ENCODE peak calls at places on chromosome 11, in five cellular contexts. J is SK-N-SH, H is GM12878, Y is HCT116, W is K562. R is an unnamed sample.

GRCh38 chr11:29263971-29264682 is 752.7 kb downstream of the KCNA4 start:
- DNase-seq in J (no peak), H (no peak), Y (no peak), W (no peak), R (no peak)

GRCh38 chr11:57425565-57426438 is 1.1 kb downstream of the SLC43A3 start:
- DNase-seq in J (no peak), H (no peak), Y (no peak), W (no peak), R (no peak)

GRCh38 chr11:64036081-64037026 is 623 bp downstream of the FLRT1 start:
- DNase-seq in J (peak), H (no peak), Y (no peak), W (peak), R (peak)

GRCh38 chr11:8268530-8269461 is 5.1 kb upstream of the LMO1 start:
- DNase-seq in J (peak), H (no peak), Y (no peak), W (no peak), R (no peak)

GRCh38 chr11:88384678-88385015 is 47.1 kb upstream of the CTSC start:
- DNase-seq in J (no peak), H (no peak), Y (no peak), W (no peak), R (no peak)

GRCh38 chr11:118241191-118242098 is 10.7 kb downstream of the MPZL3 start:
- DNase-seq in J (no peak), H (no peak), Y (peak), W (peak), R (peak)

GRCh38 chr11:57513911-57514537 is 1.5 kb downstream of the SLC43A1 start:
- DNase-seq in J (peak), H (no peak), Y (no peak), W (no peak), R (no peak)

GRCh38 chr11:75524576-75525432 is 937 bp downstream of the GDPD5 start:
- DNase-seq in J (peak), H (no peak), Y (no peak), W (peak), R (no peak)

GRCh38 chr11:18295316-18295715 is 26.6 kb downstream of the HPS5 start:
- DNase-seq in J (no peak), H (no peak), Y (no peak), W (no peak), R (no peak)

GRCh38 chr11:116557261-116557660 is 215.5 kb downstream of the BUD13 start:
- DNase-seq in J (peak), H (no peak), Y (no peak), W (no peak), R (no peak)

GRCh38 chr11:94201004-94201465 is 72.4 kb downstream of the PANX1 start:
- DNase-seq in J (no peak), H (no peak), Y (no peak), W (no peak), R (no peak)

GRCh38 chr11:32426192-32426591 is 9.1 kb downstream of the WT1 start:
- DNase-seq in J (no peak), H (no peak), Y (no peak), W (no peak), R (no peak)

GRCh38 chr11:121839821-121840220 is 276.2 kb downstream of the BLID start:
- DNase-seq in J (no peak), H (no peak), Y (no peak), W (no peak), R (no peak)

GRCh38 chr11:75558939-75559843 is 2.9 kb upstream of the SERPINH1 start:
- DNase-seq in J (no peak), H (no peak), Y (no peak), W (peak), R (no peak)

GRCh38 chr11:92893276-92893675 is 76.2 kb upstream of the MTNR1B start:
- DNase-seq in J (no peak), H (no peak), Y (no peak), W (no peak), R (no peak)

GRCh38 chr11:77109236-77110019 is 6.8 kb downstream of the OMP start:
- DNase-seq in J (no peak), H (no peak), Y (no peak), W (no peak), R (no peak)

GRCh38 chr11:75986966-75987365 is 172.0 kb downstream of the UVRAG start:
- DNase-seq in J (no peak), H (no peak), Y (no peak), W (no peak), R (no peak)

GRCh38 chr11:81036168-81036870 is 1595.5 kb upstream of the TENM4 start:
- DNase-seq in J (no peak), H (no peak), Y (no peak), W (no peak), R (no peak)

GRCh38 chr11:27395556-27396258 is 32.7 kb upstream of the CCDC34 start:
- DNase-seq in J (no peak), H (no peak), Y (no peak), W (no peak), R (peak)

GRCh38 chr11:117313828-117314768 is 2.0 kb downstream of the BACE1 start:
- DNase-seq in J (no peak), H (no peak), Y (no peak), W (no peak), R (peak)

GRCh38 chr11:122517403-122518379 is 137.8 kb upstream of the UBASH3B start:
- DNase-seq in J (no peak), H (no peak), Y (no peak), W (no peak), R (no peak)

GRCh38 chr11:17575431-17576425 is 28.7 kb downstream of the OTOG start:
- DNase-seq in J (no peak), H (no peak), Y (no peak), W (no peak), R (no peak)

GRCh38 chr11:32817181-32817842 is 12.4 kb upstream of the PRRG4 start:
- DNase-seq in J (no peak), H (no peak), Y (no peak), W (no peak), R (no peak)

GRCh38 chr11:44709966-44710365 is 16.8 kb upstream of the TSPAN18 start:
- DNase-seq in J (no peak), H (no peak), Y (no peak), W (no peak), R (no peak)

GRCh38 chr11:77381749-77382693 is 80.5 kb upstream of the GDPD4 start:
- DNase-seq in J (no peak), H (no peak), Y (no peak), W (no peak), R (no peak)

GRCh38 chr11:64745219-64745522 is 1.2 kb upstream of the RASGRP2 start:
- DNase-seq in J (peak), H (no peak), Y (no peak), W (no peak), R (no peak)

GRCh38 chr11:57251491-57252104 is 14.5 kb upstream of the APLNR start:
- DNase-seq in J (no peak), H (no peak), Y (no peak), W (peak), R (no peak)

GRCh38 chr11:119459293-119459976 is 36.5 kb upstream of the THY1 start:
- DNase-seq in J (peak), H (no peak), Y (no peak), W (no peak), R (no peak)

GRCh38 chr11:78350101-78350645 is 67.4 kb downstream of the GAB2 start:
- DNase-seq in J (no peak), H (peak), Y (no peak), W (no peak), R (no peak)

GRCh38 chr11:9956483-9956882 is 292.6 kb downstream of the SWAP70 start:
- DNase-seq in J (no peak), H (no peak), Y (no peak), W (no peak), R (no peak)

GRCh38 chr11:68735626-68736025 is 15.7 kb downstream of the TESMIN start:
- DNase-seq in J (no peak), H (no peak), Y (no peak), W (no peak), R (no peak)

GRCh38 chr11:102171101-102171500 is 60.9 kb downstream of the YAP1 start:
- DNase-seq in J (no peak), H (no peak), Y (no peak), W (no peak), R (no peak)

GRCh38 chr11:70064011-70064725 is 13.9 kb upstream of the ANO1 start:
- DNase-seq in J (peak), H (no peak), Y (no peak), W (no peak), R (no peak)
- TF ChIP-seq JUND in J (no peak), H (no peak), Y (no peak), W (no peak), R (no peak)

DNA sequence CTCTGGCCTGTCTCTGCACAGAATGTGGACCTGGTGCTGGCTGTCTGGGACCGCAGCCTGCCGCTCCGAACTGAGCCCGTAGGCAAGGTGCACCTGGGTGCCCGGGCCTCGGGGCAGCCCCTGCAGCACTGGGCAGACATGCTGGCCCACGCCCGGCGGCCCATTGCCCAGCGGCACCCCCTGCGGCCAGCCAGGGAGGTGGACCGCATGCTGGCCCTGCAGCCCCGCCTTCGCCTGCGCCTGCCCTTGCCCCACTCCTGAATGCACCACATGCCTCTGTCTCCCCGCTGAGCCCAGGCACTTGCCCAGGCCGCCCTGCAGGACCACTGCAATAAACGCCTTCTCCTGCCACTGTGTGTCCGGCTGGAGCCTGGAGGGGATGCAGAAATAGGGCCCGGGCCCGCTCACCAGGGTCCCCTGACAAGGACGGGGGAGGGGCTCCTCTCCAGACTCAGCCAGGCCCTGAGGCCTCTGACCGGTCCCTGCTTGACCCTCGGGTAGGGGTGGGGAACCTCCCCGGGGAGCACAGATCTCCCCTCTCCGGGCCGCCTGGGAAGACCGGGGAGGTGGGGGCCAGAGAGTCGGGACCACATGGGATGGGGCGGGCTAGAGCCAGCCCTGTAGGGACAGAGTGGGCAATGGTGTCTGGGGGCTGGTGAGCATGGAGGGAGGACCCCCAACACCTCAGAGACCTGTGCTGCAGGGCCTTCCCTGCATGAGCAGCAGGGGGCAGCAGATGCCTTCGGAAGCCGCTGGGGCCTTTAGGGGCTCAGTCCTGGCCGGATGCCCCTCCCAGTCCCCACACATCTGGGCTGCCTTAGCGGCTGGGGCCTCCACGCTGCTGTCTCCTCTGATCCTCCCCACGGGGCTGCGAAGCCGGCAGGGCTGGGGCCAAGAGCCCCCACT is 1.4 kb upstream of the TNNI2 start:
- DNase-seq in J (peak), H (no peak), Y (no peak), W (peak), R (peak)
- TF ChIP-seq JUND in J (no peak), H (no peak), Y (no peak), W (no peak), R (no peak)

GRCh38 chr11:47946682-47947575 is 33.4 kb upstream of the PTPRJ start:
- DNase-seq in J (no peak), H (no peak), Y (peak), W (peak), R (peak)
- TF ChIP-seq JUND in J (peak), H (no peak), Y (peak), W (peak), R (peak)

GRCh38 chr11:60925685-60926267 is 1.5 kb downstream of the TMEM132A start:
- DNase-seq in J (peak), H (no peak), Y (no peak), W (no peak), R (peak)
- TF ChIP-seq JUND in J (no peak), H (no peak), Y (no peak), W (no peak), R (no peak)

GRCh38 chr11:66843776-66844495 is 695 bp downstream of the RCE1 start:
- DNase-seq in J (no peak), H (no peak), Y (no peak), W (no peak), R (peak)
- TF ChIP-seq JUND in J (no peak), H (no peak), Y (no peak), W (no peak), R (no peak)

DNA sequence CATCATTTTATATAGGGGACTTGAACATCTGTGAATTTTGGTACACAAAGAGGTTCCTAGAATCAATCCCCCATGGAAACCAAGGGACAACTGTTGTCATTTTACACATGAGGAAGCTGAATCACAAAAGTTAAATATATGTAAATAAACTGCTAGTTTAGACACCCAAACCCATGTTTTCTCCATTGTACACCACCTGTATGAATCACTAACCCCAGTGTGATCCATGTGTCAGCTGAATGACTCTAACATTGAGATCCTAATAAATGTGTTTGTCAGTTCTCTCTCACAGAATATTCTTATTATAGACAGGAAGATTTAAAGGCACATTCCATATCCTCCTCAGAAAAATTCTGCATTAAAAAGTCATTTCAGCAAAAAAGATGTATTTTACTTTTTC is 83.3 kb downstream of the ATG16L2 start:
- DNase-seq in J (no peak), H (no peak), Y (no peak), W (no peak), R (no peak)
- TF ChIP-seq JUND in J (no peak), H (no peak), Y (no peak), W (no peak), R (no peak)

GRCh38 chr11:79404325-79404724 is 36.5 kb downstream of the TENM4 start:
- DNase-seq in J (no peak), H (no peak), Y (no peak), W (no peak), R (no peak)
- TF ChIP-seq JUND in J (no peak), H (no peak), Y (no peak), W (no peak), R (no peak)

GRCh38 chr11:133934599-133935550 is 21.9 kb downstream of the IGSF9B start:
- DNase-seq in J (peak), H (no peak), Y (peak), W (peak), R (peak)
- TF ChIP-seq JUND in J (no peak), H (no peak), Y (no peak), W (no peak), R (no peak)

R was measured in T47D.